ENCODE peak calls at places on chromosome 2, in four cellular contexts. A, S, L and O are unnamed samples.

GRCh38 chr2:236415706-236416493 is 151.7 kb upstream of the ASB18 start:
- DNase-seq in S (no peak), L (no peak), A (no peak), O (no peak)

GRCh38 chr2:40213616-40214015 is 238.3 kb downstream of the SLC8A1 start:
- DNase-seq in A (no peak), S (no peak), L (no peak), O (no peak)

GRCh38 chr2:236239276-236240065 is 24.7 kb downstream of the ASB18 start:
- DNase-seq in A (no peak), L (no peak), S (no peak), O (peak)

GRCh38 chr2:45886229-45886663 is 234.8 kb downstream of the PRKCE start:
- DNase-seq in A (no peak), L (no peak), S (no peak), O (no peak)

GRCh38 chr2:85455552-85456090 is 37.1 kb downstream of the SH2D6 start:
- DNase-seq in S (no peak), A (no peak), L (peak), O (no peak)

GRCh38 chr2:151523825-151524224 is 114.1 kb downstream of the RIF1 start:
- DNase-seq in S (no peak), A (no peak), L (no peak), O (no peak)

GRCh38 chr2:118013221-118013723 is 598 bp downstream of the CCDC93 start:
- DNase-seq in S (no peak), L (peak), A (no peak), O (no peak)

GRCh38 chr2:211985393-211985792 is 553.2 kb downstream of the ERBB4 start:
- DNase-seq in A (no peak), S (no peak), L (no peak), O (no peak)

GRCh38 chr2:13260401-13260800 is 543.7 kb downstream of the TRIB2 start:
- DNase-seq in L (no peak), A (no peak), S (peak), O (no peak)

GRCh38 chr2:20664071-20664390 is 2.9 kb upstream of the GDF7 start:
- DNase-seq in S (no peak), L (no peak), A (no peak), O (no peak)

GRCh38 chr2:67216103-67216502 is 181.0 kb upstream of the ETAA1 start:
- DNase-seq in L (no peak), A (no peak), S (no peak), O (no peak)

GRCh38 chr2:96138146-96139145 is at the start of gene ASTL:
- DNase-seq in A (no peak), S (no peak), L (peak), O (peak)

GRCh38 chr2:152664725-152665124 is 52.5 kb downstream of the PRPF40A start:
- DNase-seq in A (no peak), S (no peak), L (no peak), O (no peak)

GRCh38 chr2:75645643-75646042 is 940 bp upstream of the MRPL19 start:
- DNase-seq in S (no peak), L (no peak), A (no peak), O (no peak)

GRCh38 chr2:235542728-235543125 is 48.9 kb downstream of the AGAP1 start:
- DNase-seq in L (peak), S (no peak), A (no peak), O (peak)

GRCh38 chr2:235638541-235639192 is 144.8 kb downstream of the AGAP1 start:
- DNase-seq in S (no peak), L (no peak), A (no peak), O (no peak)

GRCh38 chr2:98172951-98173350 is 86.0 kb downstream of the VWA3B start:
- DNase-seq in L (no peak), A (no peak), S (no peak), O (no peak)

GRCh38 chr2:199659207-199659606 is 191.8 kb downstream of the FTCDNL1 start:
- DNase-seq in L (no peak), A (no peak), S (peak), O (peak)

GRCh38 chr2:152822669-152823068 is 104.2 kb downstream of the ARL6IP6 start:
- DNase-seq in S (no peak), A (no peak), L (no peak), O (no peak)

GRCh38 chr2:222594679-222595078 is 61.2 kb downstream of the FARSB start:
- DNase-seq in L (peak), A (no peak), S (no peak), O (no peak)

GRCh38 chr2:174336403-174337336 is 1.9 kb downstream of the SP9 start:
- DNase-seq in L (peak), A (peak), S (no peak), O (peak)

GRCh38 chr2:113180131-113180946 is 6.6 kb downstream of the PSD4 start:
- DNase-seq in L (peak), S (no peak), A (no peak), O (no peak)

GRCh38 chr2:231579560-231579959 is 13.1 kb upstream of the TEX44 start:
- DNase-seq in A (no peak), S (no peak), L (no peak), O (no peak)

GRCh38 chr2:61727746-61728145 is 126.1 kb downstream of the FAM161A start:
- DNase-seq in S (no peak), A (no peak), L (no peak), O (no peak)

GRCh38 chr2:85112906-85113625 is 20.1 kb upstream of the TCF7L1 start:
- DNase-seq in L (no peak), A (no peak), S (no peak), O (no peak)

GRCh38 chr2:66303471-66303870 is 131.5 kb upstream of the MEIS1 start:
- DNase-seq in L (no peak), S (no peak), A (no peak), O (no peak)

GRCh38 chr2:69059731-69060290 is 46.8 kb downstream of the ANTXR1 start:
- DNase-seq in S (no peak), A (no peak), L (no peak), O (no peak)

GRCh38 chr2:191365089-191365488 is 119.9 kb downstream of the MYO1B start:
- DNase-seq in L (no peak), S (no peak), A (no peak), O (no peak)

GRCh38 chr2:68643011-68643873 is at the start of gene PROKR1:
- DNase-seq in S (peak), A (no peak), L (no peak), O (peak)

GRCh38 chr2:138132108-138132507 is 167.8 kb downstream of the HNMT start:
- DNase-seq in L (no peak), A (no peak), S (no peak), O (no peak)

GRCh38 chr2:67828066-67828465 is 234.7 kb downstream of the C1D start:
- DNase-seq in A (no peak), S (no peak), L (no peak), O (no peak)

GRCh38 chr2:26934335-26934724 is 36.1 kb upstream of the MAPRE3 start:
- DNase-seq in S (no peak), L (no peak), A (no peak), O (no peak)

GRCh38 chr2:201237486-201238241 is 22.7 kb upstream of the CASP8 start:
- DNase-seq in S (no peak), A (no peak), L (no peak), O (no peak)

GRCh38 chr2:196415384-196415783 is 224.1 kb upstream of the CCDC150 start:
- DNase-seq in S (no peak), L (no peak), A (no peak), O (no peak)

GRCh38 chr2:160279813-160280465 is 79.9 kb upstream of the ITGB6 start:
- DNase-seq in A (no peak), L (no peak), S (no peak), O (no peak)
- TF ChIP-seq YY1 in A (no peak), L (no peak), S (no peak), O (no peak)

GRCh38 chr2:8533923-8534322 is 147.9 kb upstream of the ID2 start:
- DNase-seq in L (no peak), S (no peak), A (no peak), O (no peak)

GRCh38 chr2:8534729-8535397 is 147.0 kb upstream of the ID2 start:
- DNase-seq in A (no peak), S (no peak), L (peak), O (no peak)

GRCh38 chr2:8534386-8534728 is 147.5 kb upstream of the ID2 start:
- DNase-seq in S (no peak), A (no peak), L (no peak), O (no peak)

GRCh38 chr2:8535821-8536685 is 145.8 kb upstream of the ID2 start:
- DNase-seq in L (no peak), A (no peak), S (no peak), O (no peak)

GRCh38 chr2:8535398-8535755 is 146.5 kb upstream of the ID2 start:
- DNase-seq in A (no peak), S (no peak), L (no peak), O (no peak)
- TF ChIP-seq YY1 in A (no peak), S (no peak), L (no peak), O (no peak)

GRCh38 chr2:230408244-230408842 is 7.7 kb upstream of the SP100 start:
- DNase-seq in S (no peak), A (no peak), L (no peak), O (no peak)
- TF ChIP-seq YY1 in S (no peak), A (no peak), L (no peak), O (no peak)

GRCh38 chr2:129658430-129658829 is 321.0 kb upstream of the RAB6C start:
- DNase-seq in L (no peak), A (no peak), S (no peak), O (no peak)

DNA sequence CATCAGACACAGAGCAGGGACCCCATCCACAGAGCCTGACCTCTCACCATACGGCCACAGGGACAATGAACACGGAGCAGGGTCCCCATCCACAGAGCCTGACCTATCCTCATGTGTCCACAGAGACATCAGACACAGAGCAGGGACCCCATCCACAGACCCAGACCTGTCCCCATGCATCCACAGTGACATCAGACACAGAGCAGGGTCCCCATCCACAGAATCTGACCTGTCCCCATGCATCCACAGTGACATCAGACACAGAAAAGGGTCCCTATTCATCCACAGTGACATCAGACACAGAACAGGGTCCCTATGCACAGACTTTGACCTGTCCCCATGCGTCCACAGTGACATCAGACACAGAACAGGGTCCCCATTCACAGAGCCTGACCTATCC is 325.1 kb upstream of the RAB6C start:
- DNase-seq in L (no peak), A (no peak), S (no peak), O (no peak)
- TF ChIP-seq YY1 in L (no peak), A (no peak), S (no peak), O (no peak)

DNA sequence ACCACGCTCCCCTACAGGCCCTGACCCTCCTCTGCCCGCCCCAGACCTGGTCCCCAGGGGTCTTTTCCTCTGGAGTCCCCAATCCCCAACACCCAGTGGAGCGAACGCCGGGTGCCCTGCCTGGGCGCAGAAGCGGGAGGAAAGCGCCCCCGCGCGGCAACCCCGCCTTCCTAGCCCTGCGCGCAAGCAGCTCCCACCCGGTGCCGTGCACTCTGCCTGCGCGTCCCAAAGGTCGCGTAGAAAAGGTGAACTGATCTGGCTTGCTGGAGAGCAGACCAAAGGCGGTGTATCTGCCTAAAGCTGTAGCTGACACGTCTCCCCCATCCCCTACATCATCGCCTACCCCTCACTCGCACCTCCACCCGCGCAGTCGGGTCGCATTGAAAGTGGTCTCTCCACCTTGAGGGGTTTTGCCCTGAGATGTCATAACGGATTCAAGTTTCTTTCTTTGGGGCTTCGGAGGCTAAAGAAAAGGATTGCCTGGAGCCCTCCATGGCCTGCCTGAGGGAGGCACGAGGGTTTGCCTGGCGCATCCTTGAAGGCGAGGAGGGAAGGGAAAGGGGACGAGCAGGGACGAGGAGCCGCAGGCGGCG is 5.7 kb downstream of the GAD1 start:
- DNase-seq in S (no peak), A (no peak), L (no peak), O (no peak)
- TF ChIP-seq YY1 in S (no peak), A (no peak), L (no peak), O (no peak)

DNA sequence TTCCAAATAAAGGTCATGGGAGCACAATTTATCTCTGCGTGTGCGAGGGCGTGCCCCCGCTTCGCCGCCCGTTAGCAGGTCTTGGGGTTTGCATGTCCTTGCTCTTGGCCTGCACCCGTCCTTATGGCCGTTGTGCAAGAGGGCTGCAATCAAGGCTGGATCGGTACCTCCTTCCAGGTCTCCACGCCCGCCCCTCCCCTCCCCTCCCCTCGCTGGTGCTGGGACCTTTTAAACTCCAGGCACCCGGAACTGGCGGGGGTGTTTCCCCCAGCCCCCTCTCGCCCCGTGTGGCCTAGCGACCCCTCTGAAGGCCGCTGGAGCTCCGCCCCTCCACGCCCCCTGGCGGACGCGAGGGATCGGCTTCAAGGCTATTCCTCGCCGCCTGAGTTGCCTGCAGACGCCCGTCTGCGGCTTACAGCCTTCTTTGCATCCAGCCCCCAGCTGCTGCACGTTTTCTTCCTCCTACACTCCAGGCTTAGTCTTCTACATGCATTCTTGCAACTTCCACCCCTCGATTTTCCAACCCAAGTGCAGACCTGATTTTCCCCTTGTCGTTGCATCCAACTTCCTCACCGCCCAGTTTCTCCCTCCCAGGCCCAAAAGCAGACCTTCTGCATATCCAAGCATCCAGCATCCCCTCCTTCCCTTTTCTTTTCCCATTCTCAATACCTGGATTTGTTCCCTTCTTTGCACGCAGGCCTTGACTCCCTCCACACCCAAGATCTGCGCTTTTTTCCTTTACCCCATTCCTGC is 577 bp downstream of the IDH1 start:
- DNase-seq in S (peak), L (peak), A (peak), O (peak)
- TF ChIP-seq YY1 in S (no peak), L (peak), A (no peak), O (peak)

GRCh38 chr2:65232636-65233035 is 5.0 kb downstream of the ACTR2 start:
- DNase-seq in S (no peak), L (no peak), A (no peak), O (no peak)
- TF ChIP-seq YY1 in S (no peak), L (no peak), A (no peak), O (no peak)

GRCh38 chr2:238720232-238720672 is 127.6 kb upstream of the TWIST2 start:
- DNase-seq in S (peak), L (peak), A (peak), O (peak)
- TF ChIP-seq YY1 in S (no peak), L (no peak), A (no peak), O (no peak)